ENCODE peak calls at places on chromosome 12, in six cellular contexts. R is hepatic stellate cell; Q is NCI-H460; H is A549; A is HTR-8/SVneo; C is stimulated activated CD8-positive, alpha-beta memory T cell treated with anti-CD3 and anti-CD28 coated beads, Interleukin-4, amount 100 ng/mL, for 48 hours. W is an unnamed sample.

GRCh38 chr12:123762715-123763052 is 583 bp downstream of the DNAH10 start:
- DNase-seq in R (no peak), Q (no peak), H (no peak), A (no peak), C (no peak), W (no peak)

GRCh38 chr12:12786371-12786715 is 884 bp downstream of the APOLD1 start:
- DNase-seq in R (no peak), Q (no peak), H (no peak), A (no peak), C (no peak), W (no peak)

GRCh38 chr12:95733156-95733825 is 57.3 kb downstream of the NTN4 start:
- DNase-seq in R (peak), Q (no peak), H (no peak), A (peak), C (no peak), W (peak)

GRCh38 chr12:106710143-106710893 is 64.2 kb upstream of the RIC8B start:
- DNase-seq in R (no peak), Q (no peak), H (no peak), A (no peak), C (no peak), W (no peak)

GRCh38 chr12:107515446-107515958 is 170.1 kb upstream of the PWP1 start:
- DNase-seq in R (no peak), Q (no peak), H (peak), A (peak), C (peak), W (peak)

GRCh38 chr12:96195845-96196451 is 1.8 kb downstream of the ELK3 start:
- DNase-seq in R (peak), Q (no peak), H (peak), A (peak), C (peak), W (peak)

GRCh38 chr12:118359541-118359915 is 13.2 kb downstream of the TAOK3 start:
- DNase-seq in R (no peak), Q (no peak), H (no peak), A (no peak), C (peak), W (no peak)

GRCh38 chr12:6049587-6049986 is 74.9 kb downstream of the VWF start:
- DNase-seq in R (peak), Q (no peak), H (no peak), A (no peak), C (no peak), W (no peak)

GRCh38 chr12:24911284-24911791 is 37.6 kb downstream of the BCAT1 start:
- DNase-seq in R (peak), Q (no peak), H (no peak), A (no peak), C (no peak), W (peak)

GRCh38 chr12:5395443-5396401 is 36.2 kb upstream of the NTF3 start:
- DNase-seq in R (no peak), Q (no peak), H (no peak), A (no peak), C (no peak), W (no peak)

GRCh38 chr12:90342081-90342480 is 612.9 kb downstream of the CCER1 start:
- DNase-seq in R (no peak), Q (no peak), H (no peak), A (no peak), C (no peak), W (no peak)